ENCODE peak calls at places on chromosomes 1 and 21, in nine cellular contexts. One of them, this sample, is unnamed.

GRCh38 chr1:27403065-27403726 is 10.8 kb downstream of the GPR3 start:
- DNase-seq in AG09309: no peak
- DNase-seq in K562: no peak
- DNase-seq in A673: no peak
- DNase-seq in HCT116: no peak
- DNase-seq in prostate gland: peak; percentile 48
- DNase-seq in brain microvascular endothelial cell: no peak
- DNase-seq in WERI-Rb-1: no peak
- DNase-seq in BE2C: peak; percentile 26
- DNase-seq in this sample: no peak

GRCh38 chr1:3113047-3113740 is 44.2 kb downstream of the PRDM16 start:
- DNase-seq in AG09309: no peak
- DNase-seq in K562: no peak
- DNase-seq in A673: no peak
- DNase-seq in HCT116: no peak
- DNase-seq in prostate gland: no peak
- DNase-seq in brain microvascular endothelial cell: no peak
- DNase-seq in WERI-Rb-1: no peak
- DNase-seq in BE2C: no peak
- DNase-seq in this sample: no peak

GRCh38 chr1:164630626-164631396 is 71.8 kb downstream of the PBX1 start:
- DNase-seq in AG09309: no peak
- DNase-seq in K562: no peak
- DNase-seq in A673: no peak
- DNase-seq in HCT116: no peak
- DNase-seq in prostate gland: no peak
- DNase-seq in brain microvascular endothelial cell: no peak
- DNase-seq in WERI-Rb-1: no peak
- DNase-seq in BE2C: no peak
- DNase-seq in this sample: no peak

GRCh38 chr1:179815642-179816041 is 62.0 kb downstream of the TOR1AIP2 start:
- DNase-seq in AG09309: no peak
- DNase-seq in K562: no peak
- DNase-seq in A673: no peak
- DNase-seq in HCT116: no peak
- DNase-seq in prostate gland: no peak
- DNase-seq in brain microvascular endothelial cell: no peak
- DNase-seq in WERI-Rb-1: no peak
- DNase-seq in BE2C: no peak
- DNase-seq in this sample: no peak

GRCh38 chr1:46246548-46247432 is 773 bp upstream of the RAD54L start:
- DNase-seq in AG09309: no peak
- DNase-seq in K562: peak; percentile 69
- DNase-seq in A673: peak; percentile 68
- DNase-seq in HCT116: no peak
- DNase-seq in prostate gland: no peak
- DNase-seq in brain microvascular endothelial cell: peak; percentile 53
- DNase-seq in WERI-Rb-1: no peak
- DNase-seq in BE2C: no peak
- DNase-seq in this sample: peak; percentile 70

GRCh38 chr1:206930210-206930798 is 8.6 kb upstream of the FCMR start:
- DNase-seq in AG09309: no peak
- DNase-seq in K562: no peak
- DNase-seq in A673: no peak
- DNase-seq in HCT116: no peak
- DNase-seq in prostate gland: no peak
- DNase-seq in brain microvascular endothelial cell: no peak
- DNase-seq in WERI-Rb-1: no peak
- DNase-seq in BE2C: no peak
- DNase-seq in this sample: peak; percentile 95

GRCh38 chr21:36803801-36804452 is 105.0 kb downstream of the SIM2 start:
- DNase-seq in AG09309: no peak
- DNase-seq in K562: no peak
- DNase-seq in A673: no peak
- DNase-seq in HCT116: no peak
- DNase-seq in prostate gland: no peak
- DNase-seq in brain microvascular endothelial cell: no peak
- DNase-seq in WERI-Rb-1: no peak
- DNase-seq in BE2C: no peak
- DNase-seq in this sample: no peak

GRCh38 chr1:194903524-194903923 is 1704.7 kb downstream of the KCNT2 start:
- DNase-seq in AG09309: no peak
- DNase-seq in K562: no peak
- DNase-seq in A673: no peak
- DNase-seq in HCT116: no peak
- DNase-seq in prostate gland: no peak
- DNase-seq in brain microvascular endothelial cell: no peak
- DNase-seq in WERI-Rb-1: no peak
- DNase-seq in BE2C: no peak
- DNase-seq in this sample: no peak

GRCh38 chr1:30310966-30311742 is 412.2 kb downstream of the MATN1 start:
- DNase-seq in AG09309: no peak
- DNase-seq in K562: no peak
- DNase-seq in A673: no peak
- DNase-seq in HCT116: no peak
- DNase-seq in prostate gland: no peak
- DNase-seq in brain microvascular endothelial cell: no peak
- DNase-seq in WERI-Rb-1: no peak
- DNase-seq in BE2C: no peak
- DNase-seq in this sample: no peak

GRCh38 chr1:53476579-53476978 is 17.4 kb downstream of the DMRTB1 start:
- DNase-seq in AG09309: no peak
- DNase-seq in K562: no peak
- DNase-seq in A673: no peak
- DNase-seq in HCT116: no peak
- DNase-seq in prostate gland: no peak
- DNase-seq in brain microvascular endothelial cell: no peak
- DNase-seq in WERI-Rb-1: no peak
- DNase-seq in BE2C: no peak
- DNase-seq in this sample: no peak

GRCh38 chr1:42931108-42931539 is 27.5 kb downstream of the SLC2A1 start:
- DNase-seq in AG09309: no peak
- DNase-seq in K562: peak; percentile 76
- DNase-seq in A673: peak; percentile 75
- DNase-seq in HCT116: no peak
- DNase-seq in prostate gland: no peak
- DNase-seq in brain microvascular endothelial cell: no peak
- DNase-seq in WERI-Rb-1: peak; percentile 64
- DNase-seq in BE2C: peak; percentile 49
- DNase-seq in this sample: peak; percentile 88

GRCh38 chr1:214124915-214125314 is 137.1 kb downstream of the PROX1 start:
- DNase-seq in AG09309: no peak
- DNase-seq in K562: no peak
- DNase-seq in A673: no peak
- DNase-seq in HCT116: no peak
- DNase-seq in prostate gland: no peak
- DNase-seq in brain microvascular endothelial cell: no peak
- DNase-seq in WERI-Rb-1: no peak
- DNase-seq in BE2C: no peak
- DNase-seq in this sample: no peak

GRCh38 chr1:145846191-145846590 is 761 bp downstream of the NUDT17 start:
- DNase-seq in AG09309: no peak
- DNase-seq in K562: peak; percentile 65
- DNase-seq in A673: peak; percentile 67
- DNase-seq in HCT116: no peak
- DNase-seq in prostate gland: no peak
- DNase-seq in brain microvascular endothelial cell: no peak
- DNase-seq in WERI-Rb-1: peak; percentile 73
- DNase-seq in BE2C: peak; percentile 36
- DNase-seq in this sample: peak; percentile 52

GRCh38 chr1:156928043-156928602 is 7.7 kb downstream of the LRRC71 start:
- DNase-seq in AG09309: no peak
- DNase-seq in K562: no peak
- DNase-seq in A673: no peak
- DNase-seq in HCT116: no peak
- DNase-seq in prostate gland: no peak
- DNase-seq in brain microvascular endothelial cell: no peak
- DNase-seq in WERI-Rb-1: no peak
- DNase-seq in BE2C: no peak
- DNase-seq in this sample: no peak

GRCh38 chr1:156925154-156926010 is 5.0 kb downstream of the LRRC71 start:
- DNase-seq in AG09309: no peak
- DNase-seq in K562: no peak
- DNase-seq in A673: no peak
- DNase-seq in HCT116: no peak
- DNase-seq in prostate gland: no peak
- DNase-seq in brain microvascular endothelial cell: no peak
- DNase-seq in WERI-Rb-1: no peak
- DNase-seq in BE2C: no peak
- DNase-seq in this sample: no peak

GRCh38 chr1:156929596-156930238 is 9.3 kb downstream of the LRRC71 start:
- DNase-seq in AG09309: no peak
- DNase-seq in K562: no peak
- DNase-seq in A673: no peak
- DNase-seq in HCT116: no peak
- DNase-seq in prostate gland: no peak
- DNase-seq in brain microvascular endothelial cell: no peak
- DNase-seq in WERI-Rb-1: no peak
- DNase-seq in BE2C: no peak
- DNase-seq in this sample: no peak

GRCh38 chr1:156926175-156926574 is 5.7 kb downstream of the LRRC71 start:
- DNase-seq in AG09309: no peak
- DNase-seq in K562: peak; percentile 45
- DNase-seq in A673: peak; percentile 89
- DNase-seq in HCT116: peak; percentile 86
- DNase-seq in prostate gland: no peak
- DNase-seq in brain microvascular endothelial cell: peak; percentile 70
- DNase-seq in WERI-Rb-1: no peak
- DNase-seq in BE2C: peak; percentile 80
- DNase-seq in this sample: peak; percentile 54

GRCh38 chr1:156927215-156928042 is 7.0 kb downstream of the LRRC71 start:
- DNase-seq in AG09309: no peak
- DNase-seq in K562: peak; percentile 79
- DNase-seq in A673: peak; percentile 85
- DNase-seq in HCT116: peak; percentile 66
- DNase-seq in prostate gland: peak; percentile 38
- DNase-seq in brain microvascular endothelial cell: peak; percentile 67
- DNase-seq in WERI-Rb-1: peak; percentile 97
- DNase-seq in BE2C: peak; percentile 92
- DNase-seq in this sample: peak; percentile 68
- TF ChIP-seq CTCF in AG09309: peak; percentile 86
- TF ChIP-seq CTCF in K562: peak; percentile 92
- TF ChIP-seq CTCF in A673: peak; percentile 81
- TF ChIP-seq CTCF in HCT116: peak; percentile 81
- TF ChIP-seq CTCF in prostate gland: no peak
- TF ChIP-seq CTCF in brain microvascular endothelial cell: peak; percentile 90
- TF ChIP-seq CTCF in WERI-Rb-1: peak; percentile 100
- TF ChIP-seq CTCF in BE2C: peak; percentile 84
- TF ChIP-seq CTCF in this sample: peak; percentile 72

GRCh38 chr1:244651956-244652698 is 799 bp upstream of the DESI2 start:
- DNase-seq in AG09309: no peak
- DNase-seq in K562: no peak
- DNase-seq in A673: no peak
- DNase-seq in HCT116: peak; percentile 3
- DNase-seq in prostate gland: no peak
- DNase-seq in brain microvascular endothelial cell: peak; percentile 11
- DNase-seq in WERI-Rb-1: no peak
- DNase-seq in BE2C: no peak
- DNase-seq in this sample: peak; percentile 15
- H3K4me3 ChIP-seq in AG09309: peak overlapping the region; percentile 58
- H3K4me3 ChIP-seq in K562: peak overlapping the region; percentile 76
- H3K4me3 ChIP-seq in A673: peak overlapping the region; percentile 91
- H3K4me3 ChIP-seq in HCT116: peak overlapping the region; percentile 57
- H3K4me3 ChIP-seq in prostate gland: peak overlapping the region; percentile 84
- H3K4me3 ChIP-seq in brain microvascular endothelial cell: peak overlapping the region; percentile 64
- H3K4me3 ChIP-seq in WERI-Rb-1: peak overlapping the region; percentile 66
- H3K4me3 ChIP-seq in BE2C: peak overlapping the region; percentile 73
- H3K4me3 ChIP-seq in this sample: peak overlapping the region; percentile 61

GRCh38 chr1:226617109-226617508 is 68.5 kb downstream of the STUM start:
- DNase-seq in AG09309: no peak
- DNase-seq in K562: no peak
- DNase-seq in A673: no peak
- DNase-seq in HCT116: no peak
- DNase-seq in prostate gland: no peak
- DNase-seq in brain microvascular endothelial cell: no peak
- DNase-seq in WERI-Rb-1: no peak
- DNase-seq in BE2C: no peak
- DNase-seq in this sample: no peak

GRCh38 chr1:226622012-226622411 is 73.4 kb downstream of the STUM start:
- DNase-seq in AG09309: no peak
- DNase-seq in K562: no peak
- DNase-seq in A673: no peak
- DNase-seq in HCT116: no peak
- DNase-seq in prostate gland: no peak
- DNase-seq in brain microvascular endothelial cell: no peak
- DNase-seq in WERI-Rb-1: no peak
- DNase-seq in BE2C: no peak
- DNase-seq in this sample: no peak

GRCh38 chr1:226618380-226618779 is 69.8 kb downstream of the STUM start:
- DNase-seq in AG09309: no peak
- DNase-seq in K562: no peak
- DNase-seq in A673: no peak
- DNase-seq in HCT116: no peak
- DNase-seq in prostate gland: no peak
- DNase-seq in brain microvascular endothelial cell: no peak
- DNase-seq in WERI-Rb-1: no peak
- DNase-seq in BE2C: no peak
- DNase-seq in this sample: no peak

GRCh38 chr1:226616636-226617035 is 68.1 kb downstream of the STUM start:
- DNase-seq in AG09309: no peak
- DNase-seq in K562: no peak
- DNase-seq in A673: no peak
- DNase-seq in HCT116: no peak
- DNase-seq in prostate gland: no peak
- DNase-seq in brain microvascular endothelial cell: no peak
- DNase-seq in WERI-Rb-1: no peak
- DNase-seq in BE2C: no peak
- DNase-seq in this sample: no peak

GRCh38 chr1:226619031-226619430 is 70.5 kb downstream of the STUM start:
- DNase-seq in AG09309: no peak
- DNase-seq in K562: no peak
- DNase-seq in A673: no peak
- DNase-seq in HCT116: no peak
- DNase-seq in prostate gland: no peak
- DNase-seq in brain microvascular endothelial cell: no peak
- DNase-seq in WERI-Rb-1: no peak
- DNase-seq in BE2C: no peak
- DNase-seq in this sample: no peak
- TF ChIP-seq CTCF in AG09309: no peak
- TF ChIP-seq CTCF in K562: no peak
- TF ChIP-seq CTCF in A673: no peak
- TF ChIP-seq CTCF in HCT116: no peak
- TF ChIP-seq CTCF in prostate gland: no peak
- TF ChIP-seq CTCF in brain microvascular endothelial cell: no peak
- TF ChIP-seq CTCF in WERI-Rb-1: no peak
- TF ChIP-seq CTCF in BE2C: no peak
- TF ChIP-seq CTCF in this sample: no peak

DNA sequence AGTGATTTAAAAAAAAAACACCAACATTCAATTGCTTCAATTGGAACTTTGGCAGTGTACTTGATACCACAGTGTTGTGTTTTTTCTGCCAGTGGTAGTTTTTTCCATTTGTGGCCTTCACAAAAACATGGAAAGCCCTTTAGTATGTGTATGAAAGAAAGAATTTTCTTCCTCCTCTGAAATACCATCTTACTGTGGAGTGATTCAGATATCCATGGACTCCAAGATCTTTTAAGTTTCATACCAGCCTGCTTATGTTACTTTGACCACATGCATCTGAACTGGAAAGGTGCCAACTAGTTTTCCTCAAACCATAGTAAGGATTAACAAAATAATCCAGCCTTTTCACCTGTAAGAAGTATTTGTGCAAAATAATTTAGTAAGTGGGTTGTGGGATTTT is 3.4 kb downstream of the PPP2R5A start:
- DNase-seq in AG09309: no peak
- DNase-seq in K562: no peak
- DNase-seq in A673: no peak
- DNase-seq in HCT116: no peak
- DNase-seq in prostate gland: no peak
- DNase-seq in brain microvascular endothelial cell: no peak
- DNase-seq in WERI-Rb-1: no peak
- DNase-seq in BE2C: no peak
- DNase-seq in this sample: no peak
- H3K4me3 ChIP-seq in AG09309: no peak overlapping the region
- H3K4me3 ChIP-seq in K562: peak overlapping the region; percentile 32
- H3K4me3 ChIP-seq in A673: no peak overlapping the region
- H3K4me3 ChIP-seq in HCT116: no peak overlapping the region
- H3K4me3 ChIP-seq in prostate gland: no peak overlapping the region
- H3K4me3 ChIP-seq in brain microvascular endothelial cell: no peak overlapping the region
- H3K4me3 ChIP-seq in WERI-Rb-1: no peak overlapping the region
- H3K4me3 ChIP-seq in BE2C: no peak overlapping the region
- H3K4me3 ChIP-seq in this sample: no peak overlapping the region

This sample was measured in GM12865.